ENCODE peak calls at places on chromosome 12, in nine cellular contexts. B is spleen; C is GM12891; R is HS-5; N is stimulated activated CD8-positive, alpha-beta memory T cell treated with anti-CD3 and anti-CD28 coated beads, Interleukin-7, amount 100 ng/mL, for 4 hours; A is psoas muscle; U is H4; T is AML-193; X is omental fat pad. O is an unnamed sample.

GRCh38 chr12:51972424-51972812 is 20.9 kb downstream of the ACVR1B start:
- DNase-seq in X (no peak), A (no peak), R (no peak), B (no peak), T (no peak), N (no peak), U (no peak), C (no peak), O (no peak)

GRCh38 chr12:81354327-81354932 is 276.6 kb downstream of the ACSS3 start:
- DNase-seq in T (no peak), B (no peak), A (no peak), R (no peak), N (no peak), C (no peak), U (no peak), X (no peak), O (no peak)

GRCh38 chr12:22518067-22518719 is 26.1 kb downstream of the C2CD5 start:
- DNase-seq in T (no peak), X (no peak), R (no peak), U (no peak), N (no peak), B (no peak), A (no peak), C (no peak), O (peak; percentile 53)

GRCh38 chr12:83389237-83389996 is 702.7 kb downstream of the TMTC2 start:
- DNase-seq in T (peak; percentile 1), B (no peak), U (peak; percentile 26), C (no peak), R (no peak), X (no peak), N (no peak), A (no peak), O (no peak)

GRCh38 chr12:52063986-52064649 is 5.7 kb upstream of the ATG101 start:
- DNase-seq in N (no peak), R (no peak), U (peak; percentile 53), A (peak; percentile 77), C (no peak), T (no peak), B (no peak), X (no peak), O (peak; percentile 88)

GRCh38 chr12:12985817-12986408 is 14.2 kb downstream of the HEBP1 start:
- DNase-seq in N (no peak), A (no peak), T (peak; percentile 43), C (no peak), B (no peak), R (no peak), U (peak; percentile 39), X (no peak), O (no peak)

GRCh38 chr12:29589852-29590251 is 92.4 kb upstream of the OVCH1 start:
- DNase-seq in C (no peak), X (no peak), A (no peak), R (no peak), B (no peak), T (no peak), N (no peak), U (peak; percentile 42), O (no peak)

GRCh38 chr12:107092669-107093546 is 441 bp downstream of the CRY1 start:
- DNase-seq in N (peak; percentile 77), X (peak; percentile 52), R (no peak), T (no peak), A (peak; percentile 51), C (no peak), B (peak; percentile 89), U (peak; percentile 25), O (peak; percentile 71)

GRCh38 chr12:53474819-53475218 is 22.9 kb downstream of the PCBP2 start:
- DNase-seq in N (no peak), X (no peak), U (no peak), C (no peak), B (no peak), T (no peak), A (no peak), R (no peak), O (no peak)

GRCh38 chr12:123264642-123265041 is 7.0 kb downstream of the CDK2AP1 start:
- DNase-seq in X (no peak), A (no peak), N (no peak), U (no peak), C (no peak), R (no peak), T (peak; percentile 34), B (no peak), O (no peak)

GRCh38 chr12:121861549-121862254 is 3.0 kb upstream of the HPD start:
- DNase-seq in X (no peak), T (no peak), C (no peak), B (no peak), U (no peak), A (no peak), N (no peak), R (no peak), O (no peak)

GRCh38 chr12:103547929-103548328 is 39.1 kb upstream of the STAB2 start:
- DNase-seq in X (no peak), R (no peak), C (no peak), A (no peak), B (no peak), N (no peak), U (no peak), T (no peak), O (no peak)

GRCh38 chr12:48852734-48853168 is 788 bp upstream of the DDX23 start:
- DNase-seq in A (no peak), X (no peak), U (no peak), C (no peak), B (no peak), T (no peak), R (no peak), N (no peak), O (no peak)

GRCh38 chr12:6834873-6835272 is 5.9 kb upstream of the GNB3 start:
- DNase-seq in A (no peak), T (no peak), N (no peak), C (no peak), B (no peak), U (no peak), X (no peak), R (no peak), O (no peak)

GRCh38 chr12:89650239-89650638 is 58.4 kb downstream of the ATP2B1 start:
- DNase-seq in T (no peak), A (no peak), B (no peak), N (no peak), C (no peak), R (no peak), X (no peak), U (no peak), O (no peak)

GRCh38 chr12:124675881-124676688 is 108.7 kb upstream of the NCOR2 start:
- DNase-seq in T (no peak), U (no peak), A (peak; percentile 44), R (no peak), B (no peak), C (no peak), X (no peak), N (no peak), O (no peak)

GRCh38 chr12:39958377-39958776 is 147.5 kb downstream of the SLC2A13 start:
- DNase-seq in N (no peak), C (no peak), X (no peak), T (no peak), B (no peak), R (no peak), U (no peak), A (no peak), O (no peak)

GRCh38 chr12:42590324-42590934 is 883 bp upstream of the PRICKLE1 start:
- DNase-seq in N (no peak), A (peak; percentile 39), U (no peak), B (no peak), C (no peak), T (no peak), X (no peak), R (no peak), O (peak; percentile 56)

GRCh38 chr12:22574921-22575320 is 30.6 kb upstream of the C2CD5 start:
- DNase-seq in T (no peak), A (no peak), U (no peak), X (no peak), R (no peak), C (no peak), B (no peak), N (no peak), O (no peak)

GRCh38 chr12:124044021-124044420 is 71.0 kb downstream of the ZNF664 start:
- DNase-seq in R (no peak), N (no peak), A (no peak), C (no peak), T (no peak), B (no peak), U (no peak), X (no peak), O (no peak)

GRCh38 chr12:6974180-6974579 is 3.5 kb downstream of the EMG1 start:
- DNase-seq in T (no peak), B (no peak), X (no peak), N (no peak), C (no peak), U (no peak), R (no peak), A (no peak), O (no peak)

GRCh38 chr12:122811777-122812176 is 23.5 kb upstream of the HIP1R start:
- DNase-seq in U (no peak), C (no peak), N (no peak), R (no peak), A (no peak), B (no peak), X (no peak), T (no peak), O (no peak)

GRCh38 chr12:11688831-11689230 is 39.4 kb downstream of the ETV6 start:
- DNase-seq in C (no peak), X (no peak), T (no peak), U (no peak), N (no peak), A (no peak), B (no peak), R (no peak), O (no peak)

GRCh38 chr12:60123443-60124000 is 527.7 kb downstream of the SLC16A7 start:
- DNase-seq in R (no peak), B (no peak), C (no peak), X (no peak), N (no peak), T (no peak), A (no peak), U (no peak), O (no peak)

GRCh38 chr12:113664224-113664681 is 192.6 kb upstream of the LHX5 start:
- DNase-seq in U (no peak), B (no peak), A (no peak), X (no peak), N (no peak), R (no peak), T (no peak), C (no peak), O (no peak)

GRCh38 chr12:93911436-93911835 is 234.3 kb downstream of the CRADD start:
- DNase-seq in C (no peak), T (no peak), X (no peak), N (no peak), U (no peak), B (no peak), R (no peak), A (no peak), O (no peak)

GRCh38 chr12:106058256-106059182 is 80.2 kb downstream of the NUAK1 start:
- DNase-seq in B (no peak), N (no peak), T (no peak), X (no peak), U (no peak), R (no peak), A (no peak), C (no peak), O (no peak)

GRCh38 chr12:69024413-69024812 is 91.4 kb upstream of the CPM start:
- DNase-seq in N (no peak), B (no peak), A (no peak), C (no peak), U (peak; percentile 35), R (no peak), T (no peak), X (no peak), O (no peak)

GRCh38 chr12:946212-946611 is 3.3 kb downstream of the RAD52 start:
- DNase-seq in B (no peak), T (no peak), A (no peak), N (no peak), U (no peak), R (no peak), X (no peak), C (no peak), O (no peak)

GRCh38 chr12:104998423-104999346 is 12.6 kb downstream of the NOPCHAP1 start:
- DNase-seq in U (no peak), C (no peak), A (no peak), B (no peak), T (no peak), N (no peak), X (no peak), R (no peak), O (no peak)

GRCh38 chr12:26869908-26870459 is 37.0 kb upstream of the ITPR2 start:
- DNase-seq in T (no peak), A (no peak), X (no peak), R (no peak), C (no peak), U (no peak), N (no peak), B (no peak), O (no peak)